ENCODE peak calls at places on chromosomes 1 and 21, in eight cellular contexts. L, I, C, X, W, F, H and Y are unnamed samples. For H3K36me3, the result is how much of the 10 kb centered on the place peaks cover.

GRCh38 chr1:22472596-22472995 is 20.9 kb downstream of the ZBTB40 start:
- DNase-seq in L (no peak), I (no peak), C (no peak), X (no peak), W (no peak), F (no peak), H (no peak), Y (no peak)

GRCh38 chr1:8629241-8630091 is 188.0 kb downstream of the RERE start:
- DNase-seq in L (no peak), I (peak), C (no peak), X (no peak), W (peak), F (no peak), H (no peak), Y (no peak)

GRCh38 chr1:115168026-115168425 is 78.7 kb upstream of the TSPAN2 start:
- DNase-seq in L (no peak), I (no peak), C (no peak), X (no peak), W (no peak), F (no peak), H (no peak), Y (no peak)

GRCh38 chr1:205670611-205671430 is 9.5 kb downstream of the SLC45A3 start:
- DNase-seq in L (no peak), I (no peak), C (peak), X (no peak), W (no peak), F (no peak), H (peak), Y (no peak)

GRCh38 chr1:200938955-200939354 is 44.3 kb downstream of the INAVA start:
- DNase-seq in L (no peak), I (peak), C (no peak), X (no peak), W (no peak), F (no peak), H (no peak), Y (no peak)

GRCh38 chr1:40661678-40662077 is 3.8 kb downstream of the RIMS3 start:
- DNase-seq in L (no peak), I (no peak), C (no peak), X (no peak), W (no peak), F (no peak), H (no peak), Y (no peak)

GRCh38 chr1:218459878-218460277 is 114.7 kb downstream of the TGFB2 start:
- DNase-seq in L (no peak), I (no peak), C (peak), X (no peak), W (no peak), F (no peak), H (peak), Y (no peak)

GRCh38 chr1:6003568-6004411 is 11.6 kb upstream of the NPHP4 start:
- DNase-seq in L (no peak), I (peak), C (peak), X (no peak), W (no peak), F (no peak), H (no peak), Y (no peak)

GRCh38 chr1:210250665-210250997 is 18.0 kb downstream of the SERTAD4 start:
- DNase-seq in L (no peak), I (peak), C (peak), X (no peak), W (peak), F (no peak), H (peak), Y (no peak)

GRCh38 chr21:25895565-25896205 is 160.9 kb downstream of the GABPA start:
- DNase-seq in L (no peak), I (no peak), C (peak), X (no peak), W (no peak), F (no peak), H (no peak), Y (peak)

GRCh38 chr1:159916240-159917051 is 8.9 kb downstream of the TAGLN2 start:
- DNase-seq in L (no peak), I (no peak), C (peak), X (no peak), W (no peak), F (no peak), H (no peak), Y (no peak)

DNA sequence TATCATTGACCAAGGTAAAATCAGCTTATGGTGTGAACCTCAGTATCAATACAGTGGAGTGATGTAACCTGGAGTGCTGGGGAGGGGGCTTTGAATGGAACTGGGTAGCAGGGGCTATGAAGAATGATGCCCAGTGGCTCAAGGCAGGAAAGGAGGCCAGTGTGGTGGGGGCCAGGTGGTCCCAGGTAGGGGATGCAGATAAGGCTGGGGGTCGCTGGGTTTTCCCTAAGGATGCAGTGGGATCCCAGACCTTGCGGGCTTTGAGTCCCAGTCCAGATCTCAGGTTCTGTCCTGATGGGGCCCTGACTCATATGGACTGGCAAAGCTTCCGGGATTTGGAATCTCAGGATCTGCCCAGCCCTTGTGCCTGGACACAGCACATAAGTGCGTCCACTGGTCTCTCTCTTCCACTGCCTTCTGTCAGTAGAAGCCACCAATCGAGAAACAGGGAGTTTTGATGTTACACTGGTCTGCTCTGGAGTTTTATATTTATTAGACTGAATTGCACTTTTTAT is 52.0 kb downstream of the S100B start:
- DNase-seq in L (no peak), I (no peak), C (no peak), X (no peak), W (no peak), F (peak), H (no peak), Y (no peak)
- H3K36me3 ChIP-seq in L (under half), I (half or more), C (half or more), X (half or more), W (under half), F (half or more), H (under half), Y (under half)

GRCh38 chr1:180530501-180530900 is 28.1 kb upstream of the ACBD6 start:
- DNase-seq in L (no peak), I (peak), C (no peak), X (no peak), W (peak), F (no peak), H (no peak), Y (no peak)

GRCh38 chr1:180527270-180527669 is 24.9 kb upstream of the ACBD6 start:
- DNase-seq in L (no peak), I (no peak), C (no peak), X (no peak), W (no peak), F (no peak), H (no peak), Y (no peak)

GRCh38 chr1:180525696-180526000 is 23.3 kb upstream of the ACBD6 start:
- DNase-seq in L (no peak), I (no peak), C (peak), X (no peak), W (no peak), F (no peak), H (no peak), Y (no peak)

GRCh38 chr1:180524915-180525695 is 22.7 kb upstream of the ACBD6 start:
- DNase-seq in L (no peak), I (no peak), C (no peak), X (no peak), W (no peak), F (no peak), H (no peak), Y (no peak)

DNA sequence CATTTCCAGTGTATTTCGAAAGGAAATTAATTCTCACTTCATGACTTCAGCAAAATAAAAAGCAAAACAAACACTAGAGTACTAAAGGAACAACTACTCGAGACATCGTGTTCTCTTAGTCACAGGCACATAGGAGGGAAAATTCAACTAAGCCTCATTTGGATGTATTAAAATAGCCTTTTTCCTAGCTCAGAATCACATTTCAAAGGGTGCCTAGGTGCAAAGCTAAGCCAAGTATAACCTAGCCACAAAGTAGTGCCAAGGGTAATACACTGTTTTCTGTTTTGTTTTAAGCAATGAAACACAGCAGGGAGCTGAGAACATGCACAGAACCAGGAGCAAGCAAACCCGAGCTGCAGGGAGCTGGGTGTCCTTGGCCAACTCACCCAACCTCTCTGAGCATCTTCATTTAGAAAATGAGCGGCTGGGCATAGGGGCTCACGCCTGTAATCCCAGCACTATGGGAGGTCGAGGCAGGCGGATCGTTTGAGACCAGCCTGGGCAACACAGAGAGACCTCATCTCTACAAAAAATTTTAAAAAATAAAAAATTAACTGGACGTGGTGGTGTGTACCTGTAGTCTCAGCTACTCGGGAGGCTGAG is 26.6 kb upstream of the ACBD6 start:
- DNase-seq in L (no peak), I (no peak), C (no peak), X (no peak), W (no peak), F (no peak), H (no peak), Y (no peak)
- TF ChIP-seq EP300 in L (no peak), I (peak), C (no peak), X (no peak), W (no peak), F (no peak), H (no peak), Y (no peak)

DNA sequence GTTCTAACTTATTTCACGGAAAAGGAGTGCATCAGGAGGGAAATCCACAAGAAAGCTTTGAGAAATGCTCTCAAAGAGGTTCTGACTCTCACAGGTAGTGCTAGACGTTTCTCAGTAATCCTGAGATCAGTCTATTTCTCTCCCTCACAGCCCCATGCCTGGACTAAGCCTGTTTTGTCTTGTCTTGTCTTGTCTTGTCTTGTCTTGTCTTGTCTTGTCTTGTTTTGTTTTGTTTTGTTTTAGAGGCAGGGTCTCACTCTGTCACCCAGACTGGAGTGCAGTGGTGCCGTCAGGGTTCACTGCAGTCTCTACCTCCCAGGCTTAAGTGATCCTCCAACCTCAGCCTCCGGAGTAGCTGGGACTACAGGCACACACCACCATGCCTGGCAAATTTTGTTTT is 133.3 kb upstream of the SGIP1 start:
- DNase-seq in L (no peak), I (no peak), C (no peak), X (no peak), W (no peak), F (no peak), H (no peak), Y (no peak)
- TF ChIP-seq CTCF in L (no peak), I (no peak), C (no peak), X (no peak), W (no peak), F (no peak), H (no peak), Y (no peak)

GRCh38 chr1:180101411-180101810 is 53.3 kb upstream of the QSOX1 start:
- DNase-seq in L (no peak), I (no peak), C (no peak), X (no peak), W (no peak), F (no peak), H (no peak), Y (no peak)
- H3K36me3 ChIP-seq in L (under half), I (under half), C (half or more), X (half or more), W (under half), F (half or more), H (under half), Y (under half)

GRCh38 chr1:224387943-224388342 is 31.3 kb downstream of the CNIH4 start:
- DNase-seq in L (no peak), I (no peak), C (no peak), X (no peak), W (no peak), F (no peak), H (no peak), Y (no peak)
- TF ChIP-seq EP300 in L (no peak), I (no peak), C (no peak), X (no peak), W (no peak), F (no peak), H (no peak), Y (no peak)

DNA sequence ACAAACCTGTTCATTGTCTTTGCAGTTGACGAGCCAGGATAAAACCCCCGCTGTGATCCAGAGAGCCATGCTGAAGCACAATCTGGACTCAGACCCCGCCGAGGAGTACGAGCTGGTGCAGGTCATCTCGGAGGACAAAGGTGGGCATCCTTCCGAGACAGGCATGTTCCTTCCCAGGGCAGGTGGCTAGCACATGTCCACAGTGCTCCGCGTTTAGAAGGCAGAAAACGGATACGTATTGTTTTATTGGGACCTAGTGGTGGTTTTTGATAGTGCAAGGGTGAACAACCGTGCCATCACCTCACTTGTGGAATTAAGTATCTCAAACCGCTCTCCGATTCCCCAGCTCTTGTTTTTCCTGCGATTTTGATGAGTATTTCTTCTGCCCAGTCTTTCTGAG is 115.3 kb downstream of the COLGALT2 start:
- DNase-seq in L (no peak), I (no peak), C (no peak), X (no peak), W (no peak), F (no peak), H (no peak), Y (no peak)
- TF ChIP-seq CTCF in L (no peak), I (no peak), C (peak), X (no peak), W (no peak), F (no peak), H (peak), Y (no peak)

GRCh38 chr1:236850580-236850979 is 55.5 kb downstream of the MTR start:
- DNase-seq in L (no peak), I (no peak), C (no peak), X (no peak), W (no peak), F (no peak), H (no peak), Y (no peak)

GRCh38 chr1:236858203-236858602 is 63.1 kb downstream of the MTR start:
- DNase-seq in L (no peak), I (no peak), C (no peak), X (no peak), W (no peak), F (no peak), H (no peak), Y (no peak)

GRCh38 chr1:236853916-236854601 is 59.0 kb downstream of the MTR start:
- DNase-seq in L (no peak), I (no peak), C (no peak), X (no peak), W (no peak), F (no peak), H (no peak), Y (no peak)

GRCh38 chr1:236851871-236852270 is 56.8 kb downstream of the MTR start:
- DNase-seq in L (no peak), I (no peak), C (no peak), X (no peak), W (no peak), F (no peak), H (no peak), Y (no peak)

GRCh38 chr1:236854602-236854978 is 59.5 kb downstream of the MTR start:
- DNase-seq in L (no peak), I (no peak), C (no peak), X (no peak), W (no peak), F (no peak), H (no peak), Y (no peak)
- H3K36me3 ChIP-seq in L (under half), I (under half), C (half or more), X (half or more), W (under half), F (half or more), H (under half), Y (under half)

GRCh38 chr21:38950388-38951094 is 144.8 kb downstream of the ETS2 start:
- DNase-seq in L (no peak), I (peak), C (no peak), X (no peak), W (peak), F (no peak), H (no peak), Y (no peak)
- TF ChIP-seq EP300 in L (no peak), I (no peak), C (no peak), X (no peak), W (peak), F (no peak), H (no peak), Y (no peak)